ENCODE peak calls at places on chromosomes 13 and 19, in nine cellular contexts. One of them, this sample, is unnamed.
A peak's percentile ranks its signal among the peaks of the same experiment; 100 is the strongest.

GRCh38 chr13:37134411-37135041 is 29.1 kb upstream of the CSNK1A1L start:
- DNase-seq in left lung: no peak
- DNase-seq in testis: no peak
- DNase-seq in spleen: no peak
- DNase-seq in tibial artery: no peak
- DNase-seq in BE2C: no peak
- DNase-seq in adrenal gland: no peak
- DNase-seq in cardiac muscle cell: no peak
- DNase-seq in CD8-positive, alpha-beta T cell: no peak
- DNase-seq in this sample: peak; percentile 90

GRCh38 chr13:114101325-114101821 is 31.1 kb downstream of the RASA3 start:
- DNase-seq in left lung: peak; percentile 32
- DNase-seq in testis: no peak
- DNase-seq in spleen: peak; percentile 68
- DNase-seq in tibial artery: peak; percentile 73
- DNase-seq in BE2C: no peak
- DNase-seq in adrenal gland: no peak
- DNase-seq in cardiac muscle cell: no peak
- DNase-seq in CD8-positive, alpha-beta T cell: no peak
- DNase-seq in this sample: peak; percentile 39

GRCh38 chr19:1882089-1882785 is 3.1 kb downstream of the ABHD17A start:
- DNase-seq in left lung: no peak
- DNase-seq in testis: no peak
- DNase-seq in spleen: no peak
- DNase-seq in tibial artery: no peak
- DNase-seq in BE2C: no peak
- DNase-seq in adrenal gland: no peak
- DNase-seq in cardiac muscle cell: peak; percentile 43
- DNase-seq in CD8-positive, alpha-beta T cell: peak; percentile 67
- DNase-seq in this sample: no peak

GRCh38 chr13:20405691-20406090 is 120.0 kb downstream of the CRYL1 start:
- DNase-seq in left lung: no peak
- DNase-seq in testis: no peak
- DNase-seq in spleen: no peak
- DNase-seq in tibial artery: no peak
- DNase-seq in BE2C: no peak
- DNase-seq in adrenal gland: no peak
- DNase-seq in cardiac muscle cell: peak; percentile 33
- DNase-seq in CD8-positive, alpha-beta T cell: no peak
- DNase-seq in this sample: no peak

GRCh38 chr19:32041681-32042292 is 303.6 kb upstream of the ZNF507 start:
- DNase-seq in left lung: peak; percentile 43
- DNase-seq in testis: peak; percentile 75
- DNase-seq in spleen: no peak
- DNase-seq in tibial artery: no peak
- DNase-seq in BE2C: peak; percentile 60
- DNase-seq in adrenal gland: peak; percentile 63
- DNase-seq in cardiac muscle cell: peak; percentile 69
- DNase-seq in CD8-positive, alpha-beta T cell: no peak
- DNase-seq in this sample: peak; percentile 48

GRCh38 chr13:93875527-93875926 is 604.0 kb downstream of the DCT start:
- DNase-seq in left lung: no peak
- DNase-seq in testis: no peak
- DNase-seq in spleen: no peak
- DNase-seq in tibial artery: no peak
- DNase-seq in BE2C: no peak
- DNase-seq in adrenal gland: no peak
- DNase-seq in cardiac muscle cell: no peak
- DNase-seq in CD8-positive, alpha-beta T cell: no peak
- DNase-seq in this sample: peak; percentile 67

GRCh38 chr13:65836066-65836465 is 1394.1 kb downstream of the PCDH9 start:
- DNase-seq in left lung: no peak
- DNase-seq in testis: no peak
- DNase-seq in spleen: no peak
- DNase-seq in tibial artery: no peak
- DNase-seq in BE2C: no peak
- DNase-seq in adrenal gland: no peak
- DNase-seq in cardiac muscle cell: no peak
- DNase-seq in CD8-positive, alpha-beta T cell: no peak
- DNase-seq in this sample: peak; percentile 22

GRCh38 chr19:35135389-35135909 is 590 bp upstream of the LGI4 start:
- DNase-seq in left lung: no peak
- DNase-seq in testis: peak; percentile 81
- DNase-seq in spleen: peak; percentile 88
- DNase-seq in tibial artery: peak; percentile 90
- DNase-seq in BE2C: peak; percentile 81
- DNase-seq in adrenal gland: peak; percentile 80
- DNase-seq in cardiac muscle cell: peak; percentile 92
- DNase-seq in CD8-positive, alpha-beta T cell: peak; percentile 42
- DNase-seq in this sample: peak; percentile 69

GRCh38 chr19:44621367-44621766 is 8.0 kb downstream of the IGSF23 start:
- DNase-seq in left lung: no peak
- DNase-seq in testis: no peak
- DNase-seq in spleen: no peak
- DNase-seq in tibial artery: no peak
- DNase-seq in BE2C: no peak
- DNase-seq in adrenal gland: no peak
- DNase-seq in cardiac muscle cell: no peak
- DNase-seq in CD8-positive, alpha-beta T cell: no peak
- DNase-seq in this sample: no peak

GRCh38 chr19:38506723-38507550 is 73.4 kb downstream of the RYR1 start:
- DNase-seq in left lung: peak; percentile 92
- DNase-seq in testis: peak; percentile 88
- DNase-seq in spleen: peak; percentile 94
- DNase-seq in tibial artery: no peak
- DNase-seq in BE2C: peak; percentile 100
- DNase-seq in adrenal gland: peak; percentile 97
- DNase-seq in cardiac muscle cell: peak; percentile 64
- DNase-seq in CD8-positive, alpha-beta T cell: peak; percentile 76
- DNase-seq in this sample: peak; percentile 60

GRCh38 chr19:1862068-1862423 is 1.3 kb downstream of the KLF16 start:
- DNase-seq in left lung: no peak
- DNase-seq in testis: no peak
- DNase-seq in spleen: no peak
- DNase-seq in tibial artery: no peak
- DNase-seq in BE2C: no peak
- DNase-seq in adrenal gland: no peak
- DNase-seq in cardiac muscle cell: no peak
- DNase-seq in CD8-positive, alpha-beta T cell: no peak
- DNase-seq in this sample: no peak

GRCh38 chr13:40613192-40613818 is 53.1 kb downstream of the FOXO1 start:
- DNase-seq in left lung: no peak
- DNase-seq in testis: no peak
- DNase-seq in spleen: peak; percentile 82
- DNase-seq in tibial artery: no peak
- DNase-seq in BE2C: no peak
- DNase-seq in adrenal gland: no peak
- DNase-seq in cardiac muscle cell: peak; percentile 15
- DNase-seq in CD8-positive, alpha-beta T cell: peak; percentile 38
- DNase-seq in this sample: no peak

GRCh38 chr19:44927746-44928145 is 13.3 kb downstream of the APOC1 start:
- DNase-seq in left lung: no peak
- DNase-seq in testis: no peak
- DNase-seq in spleen: no peak
- DNase-seq in tibial artery: no peak
- DNase-seq in BE2C: no peak
- DNase-seq in adrenal gland: no peak
- DNase-seq in cardiac muscle cell: no peak
- DNase-seq in CD8-positive, alpha-beta T cell: no peak
- DNase-seq in this sample: peak; percentile 94

DNA sequence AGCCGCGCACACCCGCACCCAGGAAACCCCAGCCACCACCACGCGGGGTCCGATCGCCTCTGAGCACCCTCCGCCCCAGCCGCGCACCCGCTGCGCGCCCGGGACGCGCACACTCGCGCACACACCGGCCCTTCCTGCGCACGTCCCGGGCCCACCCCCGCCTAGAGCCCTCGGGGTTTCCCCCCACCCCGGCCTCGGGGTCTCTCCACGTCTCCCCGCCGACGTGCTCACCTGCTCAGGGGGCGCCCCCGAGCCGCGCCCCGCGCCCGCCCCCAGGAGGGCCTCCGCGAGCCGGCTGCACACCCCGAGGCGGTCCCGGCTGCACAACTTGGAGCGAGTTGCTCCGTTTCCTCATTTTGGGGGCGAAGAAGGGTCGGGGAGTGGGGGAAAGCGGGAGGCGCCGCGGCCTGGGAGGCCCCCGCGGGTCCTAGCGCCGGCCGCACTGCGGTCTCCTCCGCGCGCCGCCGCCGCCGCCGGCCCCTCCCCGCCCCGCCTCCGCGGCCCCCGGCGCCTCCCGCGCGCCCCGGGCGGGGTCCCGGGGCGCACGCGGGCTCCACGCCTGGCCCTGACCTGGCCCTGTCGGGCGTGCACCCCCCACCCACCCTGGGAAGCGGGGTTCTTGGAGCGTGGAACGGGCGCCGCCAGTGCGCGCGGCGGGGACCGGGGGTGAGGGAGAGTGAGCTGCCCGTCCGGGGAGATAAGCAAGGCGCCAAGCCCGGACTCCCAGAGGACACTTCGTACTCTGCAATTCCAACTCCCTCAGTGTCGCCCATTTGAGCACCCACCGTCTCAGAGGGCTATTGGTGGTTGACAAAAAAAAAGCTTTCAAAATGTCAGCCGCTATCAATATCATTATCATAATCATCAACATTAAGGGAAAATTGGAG is at the start of gene MATK:
- DNase-seq in left lung: no peak
- DNase-seq in testis: no peak
- DNase-seq in spleen: peak; percentile 79
- DNase-seq in tibial artery: no peak
- DNase-seq in BE2C: no peak
- DNase-seq in adrenal gland: no peak
- DNase-seq in cardiac muscle cell: no peak
- DNase-seq in CD8-positive, alpha-beta T cell: no peak
- DNase-seq in this sample: no peak
- H3K4me3 ChIP-seq in left lung: peak within 1 kb of the TSS; percentile 27
- H3K4me3 ChIP-seq in testis: peak within 1 kb of the TSS; percentile 45
- H3K4me3 ChIP-seq in spleen: peak within 1 kb of the TSS; percentile 69
- H3K4me3 ChIP-seq in tibial artery: no peak within 1 kb of the TSS
- H3K4me3 ChIP-seq in BE2C: no peak within 1 kb of the TSS
- H3K4me3 ChIP-seq in adrenal gland: no peak within 1 kb of the TSS
- H3K4me3 ChIP-seq in cardiac muscle cell: peak within 1 kb of the TSS; percentile 89
- H3K4me3 ChIP-seq in CD8-positive, alpha-beta T cell: peak within 1 kb of the TSS; percentile 66
- H3K4me3 ChIP-seq in this sample: no peak within 1 kb of the TSS

GRCh38 chr19:4733755-4734345 is 10.2 kb upstream of the DPP9 start:
- DNase-seq in left lung: no peak
- DNase-seq in testis: no peak
- DNase-seq in spleen: no peak
- DNase-seq in tibial artery: no peak
- DNase-seq in BE2C: no peak
- DNase-seq in adrenal gland: no peak
- DNase-seq in cardiac muscle cell: no peak
- DNase-seq in CD8-positive, alpha-beta T cell: no peak
- DNase-seq in this sample: no peak
- TF ChIP-seq CTCF in left lung: no peak
- TF ChIP-seq CTCF in testis: no peak
- TF ChIP-seq CTCF in spleen: no peak
- TF ChIP-seq CTCF in tibial artery: no peak
- TF ChIP-seq CTCF in BE2C: no peak
- TF ChIP-seq CTCF in adrenal gland: no peak
- TF ChIP-seq CTCF in cardiac muscle cell: no peak
- TF ChIP-seq CTCF in CD8-positive, alpha-beta T cell: peak; percentile 27
- TF ChIP-seq CTCF in this sample: no peak

GRCh38 chr19:5624741-5625140 is 1.9 kb downstream of the SAFB start:
- DNase-seq in left lung: no peak
- DNase-seq in testis: no peak
- DNase-seq in spleen: no peak
- DNase-seq in tibial artery: no peak
- DNase-seq in BE2C: no peak
- DNase-seq in adrenal gland: no peak
- DNase-seq in cardiac muscle cell: no peak
- DNase-seq in CD8-positive, alpha-beta T cell: no peak
- DNase-seq in this sample: no peak

GRCh38 chr19:5622465-5623396 is at the start of the genes SAFB and SAFB2:
- DNase-seq in left lung: peak; percentile 100
- DNase-seq in testis: peak; percentile 98
- DNase-seq in spleen: peak; percentile 100
- DNase-seq in tibial artery: peak; percentile 100
- DNase-seq in BE2C: peak; percentile 99
- DNase-seq in adrenal gland: peak; percentile 100
- DNase-seq in cardiac muscle cell: peak; percentile 99
- DNase-seq in CD8-positive, alpha-beta T cell: peak; percentile 99
- DNase-seq in this sample: peak; percentile 100

GRCh38 chr19:5623397-5624153 is 692 bp downstream of the SAFB start:
- DNase-seq in left lung: no peak
- DNase-seq in testis: no peak
- DNase-seq in spleen: no peak
- DNase-seq in tibial artery: no peak
- DNase-seq in BE2C: no peak
- DNase-seq in adrenal gland: peak; percentile 49
- DNase-seq in cardiac muscle cell: no peak
- DNase-seq in CD8-positive, alpha-beta T cell: no peak
- DNase-seq in this sample: no peak

GRCh38 chr19:5625641-5626040 is 2.8 kb downstream of the SAFB start:
- DNase-seq in left lung: no peak
- DNase-seq in testis: no peak
- DNase-seq in spleen: no peak
- DNase-seq in tibial artery: no peak
- DNase-seq in BE2C: no peak
- DNase-seq in adrenal gland: no peak
- DNase-seq in cardiac muscle cell: no peak
- DNase-seq in CD8-positive, alpha-beta T cell: no peak
- DNase-seq in this sample: peak; percentile 22

GRCh38 chr19:5624154-5624663 is 1.3 kb downstream of the SAFB start:
- DNase-seq in left lung: peak; percentile 51
- DNase-seq in testis: peak; percentile 65
- DNase-seq in spleen: peak; percentile 66
- DNase-seq in tibial artery: no peak
- DNase-seq in BE2C: peak; percentile 21
- DNase-seq in adrenal gland: peak; percentile 60
- DNase-seq in cardiac muscle cell: peak; percentile 42
- DNase-seq in CD8-positive, alpha-beta T cell: no peak
- DNase-seq in this sample: peak; percentile 38
- H3K4me3 ChIP-seq in left lung: peak overlapping the region; percentile 94
- H3K4me3 ChIP-seq in testis: peak overlapping the region; percentile 97
- H3K4me3 ChIP-seq in spleen: peak overlapping the region; percentile 92
- H3K4me3 ChIP-seq in tibial artery: peak overlapping the region; percentile 92
- H3K4me3 ChIP-seq in BE2C: peak overlapping the region; percentile 100
- H3K4me3 ChIP-seq in adrenal gland: peak overlapping the region; percentile 91
- H3K4me3 ChIP-seq in cardiac muscle cell: peak overlapping the region; percentile 85
- H3K4me3 ChIP-seq in CD8-positive, alpha-beta T cell: peak overlapping the region; percentile 78
- H3K4me3 ChIP-seq in this sample: peak overlapping the region; percentile 99

DNA sequence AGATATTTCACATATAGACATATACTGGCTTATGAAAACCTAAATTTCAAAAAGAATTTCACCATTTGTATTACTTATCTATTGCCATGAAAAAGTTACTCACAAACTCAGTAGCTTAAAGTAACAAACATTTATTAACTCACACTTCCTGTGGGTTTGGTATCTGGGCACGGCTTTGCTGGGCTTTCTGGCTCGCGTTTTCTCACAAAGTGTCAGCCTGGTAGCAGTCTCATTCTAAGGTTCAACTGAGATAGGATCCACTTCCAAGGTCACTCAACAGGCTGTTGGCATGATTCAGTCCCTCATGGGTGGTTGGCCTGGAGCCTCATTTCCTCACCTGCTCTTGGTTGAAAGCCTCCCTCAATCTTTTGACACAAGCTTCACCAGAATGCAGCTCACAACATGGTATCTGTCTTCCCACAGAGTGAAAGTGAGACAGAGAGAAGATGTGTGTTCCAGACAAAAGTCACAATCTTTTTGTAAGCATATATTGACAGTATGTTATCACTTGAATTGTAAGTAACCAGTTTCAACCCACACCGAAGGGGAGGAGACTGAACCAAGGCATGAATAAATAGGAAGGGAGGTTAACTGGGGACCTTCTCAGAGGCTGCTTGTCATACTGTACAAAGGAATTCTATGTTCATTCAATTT is 1065.8 kb upstream of the SPRY2 start:
- DNase-seq in left lung: no peak
- DNase-seq in testis: no peak
- DNase-seq in spleen: no peak
- DNase-seq in tibial artery: no peak
- DNase-seq in BE2C: no peak
- DNase-seq in adrenal gland: no peak
- DNase-seq in cardiac muscle cell: no peak
- DNase-seq in CD8-positive, alpha-beta T cell: no peak
- DNase-seq in this sample: no peak
- TF ChIP-seq CTCF in left lung: no peak
- TF ChIP-seq CTCF in testis: no peak
- TF ChIP-seq CTCF in spleen: no peak
- TF ChIP-seq CTCF in tibial artery: no peak
- TF ChIP-seq CTCF in BE2C: no peak
- TF ChIP-seq CTCF in adrenal gland: no peak
- TF ChIP-seq CTCF in cardiac muscle cell: no peak
- TF ChIP-seq CTCF in CD8-positive, alpha-beta T cell: no peak
- TF ChIP-seq CTCF in this sample: no peak

This sample was measured in cardiac fibroblast.